ENCODE peak calls at places on chromosome 9, in five cellular contexts. K is cardiac muscle cell, G is GM23338, Q is thoracic aorta, U is transverse colon. R is an unnamed sample. For H3K36me3, the result is how much of the 10 kb centered on the place peaks cover.

GRCh38 chr9:79611091-79611614 is 39.4 kb downstream of the TLE4 start:
- DNase-seq in U (no peak), G (peak), K (no peak), Q (no peak), R (no peak)

GRCh38 chr9:16289639-16290038 is 580.8 kb downstream of the BNC2 start:
- DNase-seq in U (no peak), Q (no peak), K (no peak), G (no peak), R (no peak)

GRCh38 chr9:87618931-87619330 is 107.0 kb upstream of the CTSL start:
- DNase-seq in U (no peak), K (no peak), G (no peak), Q (no peak), R (no peak)

GRCh38 chr9:133967024-133967741 is 24.9 kb downstream of the VAV2 start:
- DNase-seq in K (no peak), U (no peak), Q (no peak), G (no peak), R (no peak)

GRCh38 chr9:131404581-131404980 is 10.7 kb downstream of the PRRC2B start:
- DNase-seq in U (no peak), K (no peak), Q (no peak), G (no peak), R (no peak)

GRCh38 chr9:4211022-4211421 is 88.8 kb downstream of the GLIS3 start:
- DNase-seq in G (no peak), K (no peak), Q (no peak), U (no peak), R (no peak)

GRCh38 chr9:128419061-128419925 is 1.4 kb upstream of the CERCAM start:
- DNase-seq in Q (no peak), U (no peak), K (peak), G (no peak), R (no peak)

GRCh38 chr9:112747094-112747493 is 3.5 kb upstream of the SNX30 start:
- DNase-seq in G (no peak), Q (no peak), K (no peak), U (no peak), R (no peak)

GRCh38 chr9:75027187-75028107 is 646 bp downstream of the CARNMT1 start:
- DNase-seq in K (peak), U (peak), G (peak), Q (peak), R (peak)

GRCh38 chr9:138053996-138054752 is 176.6 kb downstream of the CACNA1B start:
- DNase-seq in K (no peak), G (no peak), Q (no peak), U (no peak), R (no peak)

GRCh38 chr9:15513335-15513734 is 2.6 kb upstream of the PSIP1 start:
- DNase-seq in U (no peak), G (peak), K (no peak), Q (no peak), R (no peak)

GRCh38 chr9:113219972-113220371 is 1.1 kb downstream of the FKBP15 start:
- DNase-seq in G (no peak), K (no peak), Q (no peak), U (no peak), R (no peak)

GRCh38 chr9:7653262-7653661 is 146.3 kb downstream of the DMAC1 start:
- DNase-seq in K (no peak), U (no peak), G (no peak), Q (no peak), R (no peak)

GRCh38 chr9:135098400-135099105 is 11.1 kb downstream of the OLFM1 start:
- DNase-seq in Q (no peak), U (no peak), K (peak), G (peak), R (no peak)

GRCh38 chr9:101117091-101117490 is 88.6 kb downstream of the PLPPR1 start:
- DNase-seq in Q (no peak), K (no peak), U (no peak), G (no peak), R (no peak)

GRCh38 chr9:120016231-120016630 is 563.7 kb downstream of the CDK5RAP2 start:
- DNase-seq in Q (no peak), G (no peak), K (no peak), U (no peak), R (no peak)

GRCh38 chr9:129936222-129936621 is 101.0 kb downstream of the USP20 start:
- DNase-seq in G (peak), Q (no peak), K (no peak), U (no peak), R (no peak)

GRCh38 chr9:37641331-37641730 is 9.4 kb upstream of the FRMPD1 start:
- DNase-seq in K (no peak), Q (no peak), U (no peak), G (no peak), R (no peak)

GRCh38 chr9:72445291-72446000 is 76.0 kb upstream of the TMC1 start:
- DNase-seq in Q (no peak), G (no peak), U (no peak), K (no peak), R (no peak)

GRCh38 chr9:129184743-129185142 is 6.7 kb upstream of the IER5L start:
- DNase-seq in U (no peak), G (no peak), K (no peak), Q (no peak), R (no peak)

GRCh38 chr9:3756071-3756470 is 230.3 kb upstream of the RFX3 start:
- DNase-seq in G (peak), Q (no peak), U (no peak), K (no peak), R (no peak)

GRCh38 chr9:116697887-116698286 is 10.8 kb downstream of the TRIM32 start:
- DNase-seq in G (no peak), U (no peak), Q (no peak), K (no peak), R (no peak)

GRCh38 chr9:19184144-19184917 is 46.2 kb upstream of the DENND4C start:
- DNase-seq in G (peak), Q (peak), U (peak), K (no peak), R (peak)

GRCh38 chr9:136603901-136604816 is 58.3 kb upstream of the NOTCH1 start:
- DNase-seq in U (peak), G (no peak), K (no peak), Q (no peak), R (no peak)

GRCh38 chr9:127053908-127054307 is 68.5 kb downstream of the ANGPTL2 start:
- DNase-seq in Q (no peak), G (no peak), K (no peak), U (no peak), R (no peak)

GRCh38 chr9:130943226-130943625 is 4.2 kb upstream of the FIBCD1 start:
- DNase-seq in Q (no peak), U (no peak), G (no peak), K (no peak), R (no peak)

GRCh38 chr9:127873886-127874285 is 3.6 kb downstream of the AK1 start:
- DNase-seq in U (peak), Q (peak), G (no peak), K (no peak), R (no peak)

GRCh38 chr9:36276840-36277239 is 18.6 kb upstream of the GNE start:
- DNase-seq in Q (no peak), U (peak), G (peak), K (peak), R (no peak)

GRCh38 chr9:31412081-31412480 is 972.4 kb upstream of the ACO1 start:
- DNase-seq in K (no peak), G (peak), Q (no peak), U (no peak), R (no peak)

GRCh38 chr9:108033976-108034964 is 544.7 kb upstream of the KLF4 start:
- DNase-seq in Q (no peak), K (no peak), U (no peak), G (no peak), R (no peak)

GRCh38 chr9:28832168-28832567 is 1258.9 kb upstream of the C9orf72 start:
- DNase-seq in Q (no peak), G (no peak), K (no peak), U (no peak), R (no peak)

GRCh38 chr9:131348631-131349521 is 45.0 kb upstream of the PRRC2B start:
- DNase-seq in Q (no peak), U (no peak), G (peak), K (no peak), R (no peak)

GRCh38 chr9:137109250-137110146 is 5.0 kb downstream of the DPP7 start:
- DNase-seq in Q (no peak), U (no peak), G (no peak), K (no peak), R (no peak)

GRCh38 chr9:137300607-137301085 is 1.4 kb downstream of the NRARP start:
- DNase-seq in G (peak), Q (no peak), K (peak), U (peak), R (no peak)

GRCh38 chr9:136759436-136760325 is 1.6 kb upstream of the LCN8 start:
- DNase-seq in U (no peak), Q (no peak), G (no peak), K (no peak), R (no peak)

GRCh38 chr9:124350485-124351263 is 64.6 kb downstream of the PSMB7 start:
- DNase-seq in Q (no peak), U (no peak), G (no peak), K (no peak), R (no peak)

GRCh38 chr9:99138424-99139284 is 33.7 kb downstream of the TGFBR1 start:
- DNase-seq in K (no peak), G (no peak), U (no peak), Q (no peak), R (no peak)

GRCh38 chr9:99141849-99142248 is 36.9 kb downstream of the TGFBR1 start:
- DNase-seq in G (no peak), K (no peak), U (no peak), Q (no peak), R (no peak)

GRCh38 chr9:99142275-99142674 is 37.4 kb downstream of the TGFBR1 start:
- DNase-seq in U (no peak), K (no peak), G (no peak), Q (no peak), R (no peak)

GRCh38 chr9:99139868-99140267 is 35.0 kb downstream of the TGFBR1 start:
- DNase-seq in U (no peak), Q (no peak), K (no peak), G (no peak), R (no peak)

DNA sequence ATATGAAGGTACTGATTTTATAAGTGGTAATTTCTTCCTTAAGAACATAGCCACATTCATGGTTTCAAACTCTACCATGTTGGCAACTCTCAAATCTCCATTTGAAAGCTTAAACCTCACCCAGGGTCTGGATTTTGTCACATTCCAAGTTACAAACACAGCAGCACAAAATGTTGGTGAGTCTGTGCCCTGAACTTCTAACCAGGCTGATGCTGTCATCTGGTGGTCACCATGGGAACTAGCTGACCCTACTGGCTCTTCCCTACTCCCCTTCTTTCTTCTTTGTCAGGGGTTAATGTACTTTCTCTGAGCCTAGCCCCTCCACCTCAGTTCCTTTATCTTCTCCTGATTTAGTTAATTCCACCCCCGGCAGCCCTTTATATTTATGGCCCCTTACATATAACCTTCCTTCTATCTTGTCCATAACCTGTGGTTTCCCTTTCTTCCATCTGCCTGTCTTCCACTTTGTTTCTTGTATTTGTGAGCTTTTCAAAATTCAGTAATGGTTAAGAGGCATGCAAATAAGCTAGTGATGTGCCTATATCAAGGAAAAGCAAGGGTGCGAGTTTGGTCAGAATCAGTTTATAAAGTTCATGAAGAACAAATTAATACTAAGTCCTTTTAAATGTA is 35.9 kb downstream of the TGFBR1 start:
- DNase-seq in Q (no peak), G (peak), U (peak), K (peak), R (peak)
- H3K36me3 ChIP-seq in Q (under half), G (under half), U (under half), K (under half), R (under half)

DNA sequence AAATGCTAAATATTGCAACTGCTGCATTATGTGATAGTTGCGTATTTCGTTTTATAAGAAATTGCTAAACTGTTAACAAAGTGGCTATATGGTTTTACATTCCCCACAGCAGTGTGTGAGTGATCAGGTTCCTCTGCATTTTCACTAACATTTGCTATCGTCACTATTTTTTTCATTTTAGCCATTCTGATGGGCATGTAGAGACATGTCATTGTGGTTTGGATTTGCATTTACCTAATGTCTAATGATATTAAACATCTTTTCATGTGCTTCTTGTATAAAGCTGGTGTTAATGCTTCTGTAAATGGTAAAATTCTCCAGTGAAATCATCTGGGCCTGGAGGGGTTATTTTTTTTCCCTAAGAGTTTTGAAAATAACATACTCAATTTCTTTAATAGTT is 61.6 kb downstream of the ERCC6L2 start:
- DNase-seq in Q (no peak), G (no peak), K (no peak), U (no peak), R (no peak)
- H3K36me3 ChIP-seq in Q (under half), G (under half), K (under half), U (under half), R (under half)

DNA sequence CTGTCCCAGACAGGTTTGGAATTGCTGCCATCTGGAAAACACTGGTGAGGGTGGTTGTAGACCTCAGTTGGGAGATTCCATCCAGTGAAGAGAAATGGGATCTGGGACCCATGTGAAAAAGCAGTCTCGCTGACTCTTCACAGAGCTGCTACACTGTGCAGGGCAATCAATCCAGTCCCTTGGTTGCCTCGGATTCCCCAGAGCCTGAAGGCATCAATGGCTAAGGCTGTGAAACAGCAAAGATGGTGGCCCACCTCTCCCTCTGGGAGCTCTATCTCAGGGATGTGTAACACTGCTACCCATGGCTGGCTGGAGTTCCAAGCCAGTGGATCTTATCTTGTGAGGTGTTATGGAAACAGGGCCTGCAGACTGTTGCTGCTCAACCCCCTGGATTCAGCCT is 256.1 kb downstream of the TMEM38B start:
- DNase-seq in U (no peak), G (no peak), K (no peak), Q (no peak), R (no peak)
- H3K36me3 ChIP-seq in U (under half), G (under half), K (under half), Q (under half), R (under half)

GRCh38 chr9:33946779-33947535 is 101.7 kb downstream of the UBAP2 start:
- DNase-seq in Q (no peak), U (no peak), K (no peak), G (no peak), R (no peak)

GRCh38 chr9:33956544-33956943 is 92.1 kb downstream of the UBAP2 start:
- DNase-seq in K (no peak), U (no peak), Q (no peak), G (no peak), R (no peak)

GRCh38 chr9:33950371-33950770 is 98.3 kb downstream of the UBAP2 start:
- DNase-seq in K (no peak), U (no peak), Q (no peak), G (no peak), R (no peak)

GRCh38 chr9:33952066-33952465 is 96.6 kb downstream of the UBAP2 start:
- DNase-seq in U (no peak), K (no peak), Q (no peak), G (no peak), R (no peak)
- H3K36me3 ChIP-seq in U (under half), K (under half), Q (under half), G (under half), R (under half)

R was measured in ascending aorta.